ENCODE peak calls at places on chromosomes 11 and 22, in five cellular contexts. X, P, Q, U and D are unnamed samples.

GRCh38 chr11:125925247-125925740 is 20.6 kb upstream of the VSIG10L2 start:
- DNase-seq in X (no peak), P (no peak), Q (no peak), U (no peak), D (no peak)

GRCh38 chr11:77019976-77020591 is 14.1 kb upstream of the B3GNT6 start:
- DNase-seq in X (no peak), P (peak; percentile 71), Q (no peak), U (peak; percentile 37), D (no peak)

GRCh38 chr11:110219011-110219785 is 77.2 kb downstream of the RDX start:
- DNase-seq in X (no peak), P (no peak), Q (no peak), U (peak; percentile 23), D (no peak)

GRCh38 chr22:23180301-23180892 is at the start of gene BCR:
- DNase-seq in X (peak; percentile 76), P (peak; percentile 70), Q (peak; percentile 56), U (peak; percentile 68), D (no peak)

GRCh38 chr11:13949876-13950275 is 12.6 kb upstream of the SPON1 start:
- DNase-seq in X (no peak), P (no peak), Q (no peak), U (no peak), D (no peak)

GRCh38 chr11:43129329-43129728 is 182.5 kb upstream of the API5 start:
- DNase-seq in X (no peak), P (no peak), Q (no peak), U (no peak), D (no peak)

GRCh38 chr11:10505278-10506012 is 35.5 kb downstream of the RNF141 start:
- DNase-seq in X (no peak), P (no peak), Q (no peak), U (no peak), D (no peak)

GRCh38 chr11:116647305-116648080 is 125.3 kb downstream of the BUD13 start:
- DNase-seq in X (no peak), P (no peak), Q (no peak), U (no peak), D (no peak)

GRCh38 chr11:1049431-1049891 is 12.9 kb upstream of the MUC6 start:
- DNase-seq in X (no peak), P (peak; percentile 80), Q (no peak), U (no peak), D (no peak)

GRCh38 chr11:44565008-44565745 is at the start of gene CD82:
- DNase-seq in X (peak; percentile 100), P (peak; percentile 99), Q (peak; percentile 98), U (peak; percentile 99), D (peak; percentile 98)
- TF ChIP-seq CTCF in X (peak; percentile 26), P (peak; percentile 20), Q (no peak), U (peak; percentile 13), D (peak; percentile 63)

GRCh38 chr11:57567512-57568329 is at the start of gene UBE2L6:
- DNase-seq in X (peak; percentile 71), P (peak; percentile 34), Q (peak; percentile 80), U (peak; percentile 39), D (peak; percentile 5)
- TF ChIP-seq CTCF in X (no peak), P (no peak), Q (peak; percentile 41), U (peak; percentile 29), D (no peak)

DNA sequence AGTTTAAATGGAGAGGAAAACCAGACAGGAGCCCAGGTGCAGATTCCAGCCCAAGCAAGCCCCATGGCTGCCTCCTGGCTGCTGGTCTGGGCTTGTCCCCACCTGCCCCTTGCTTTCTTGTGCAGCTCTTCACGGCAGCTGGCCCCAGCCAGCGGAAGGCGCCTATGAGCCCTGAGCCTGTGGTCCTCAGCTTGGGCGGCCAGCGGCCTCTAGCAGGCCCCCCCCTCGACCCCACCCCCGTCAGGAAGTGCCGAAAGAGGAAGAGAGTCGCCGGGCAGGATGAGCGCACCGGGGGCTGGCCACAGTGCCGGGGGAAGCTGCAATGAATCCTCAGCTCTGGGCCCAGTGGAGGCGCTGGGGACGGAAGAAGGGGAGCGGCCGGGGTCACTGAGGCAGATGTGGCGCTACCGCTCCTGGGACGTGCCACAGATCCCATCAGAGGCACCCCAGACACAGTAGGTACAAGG is 2.1 kb upstream of the DGKZ start:
- DNase-seq in X (no peak), P (peak; percentile 49), Q (no peak), U (no peak), D (no peak)
- TF ChIP-seq CTCF in X (no peak), P (no peak), Q (no peak), U (no peak), D (no peak)

DNA sequence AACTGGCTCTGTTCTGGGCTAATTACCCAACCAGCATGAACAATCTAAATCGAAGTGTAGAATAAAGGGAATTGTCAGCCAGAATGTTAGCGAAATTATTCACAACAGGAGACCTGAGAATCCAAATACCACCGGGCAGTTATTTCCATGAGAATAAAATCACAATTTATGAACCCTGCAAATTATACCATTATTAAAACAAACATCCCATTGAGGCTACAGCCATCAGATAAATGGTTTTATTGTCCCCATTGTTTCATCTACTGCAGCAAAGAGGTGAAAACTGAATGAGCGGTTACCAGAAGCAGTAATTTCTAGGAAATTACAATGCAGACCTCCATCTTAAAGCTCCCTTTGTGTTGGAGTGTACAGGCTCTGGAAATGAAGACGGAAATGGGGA is 21.7 kb downstream of the FAM168A start:
- DNase-seq in X (no peak), P (no peak), Q (no peak), U (no peak), D (no peak)
- TF ChIP-seq CTCF in X (no peak), P (no peak), Q (no peak), U (no peak), D (no peak)

DNA sequence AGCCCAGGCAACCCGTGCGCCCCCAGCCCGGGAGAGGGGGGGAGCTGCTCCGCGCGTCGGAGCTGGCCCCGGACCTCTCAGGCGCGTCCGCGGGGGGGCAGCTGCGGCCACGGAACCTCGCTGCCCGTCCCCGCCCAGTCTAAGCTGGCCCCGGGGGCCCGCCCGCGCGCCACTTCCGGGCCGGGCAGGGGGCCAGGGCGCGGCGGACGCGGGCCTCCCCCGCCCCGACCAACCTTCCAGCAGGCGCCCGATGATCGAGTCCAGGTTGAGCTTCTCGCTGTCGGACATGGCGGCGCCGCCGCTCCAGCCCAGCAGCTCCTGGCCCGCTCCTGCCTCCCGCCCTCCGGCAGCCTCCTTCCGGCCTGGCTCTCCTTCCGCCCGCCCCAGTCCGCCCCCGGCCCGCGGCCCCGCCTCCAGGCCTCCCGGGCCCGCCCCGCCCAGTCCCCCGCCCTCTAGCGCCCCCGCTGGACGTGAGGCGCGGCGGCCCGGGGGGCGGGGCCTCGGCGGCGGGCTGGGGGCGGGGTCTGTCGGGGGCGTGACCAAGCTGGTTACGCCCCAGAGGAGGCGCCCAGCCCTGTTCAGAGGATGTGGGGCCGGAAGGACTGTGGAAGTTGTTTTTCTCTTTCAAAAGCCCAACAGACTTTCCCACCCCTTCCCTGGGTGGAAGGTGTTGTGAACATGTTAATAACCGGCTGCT is at the start of gene PPP1CA:
- DNase-seq in X (peak; percentile 94), P (peak; percentile 84), Q (peak; percentile 96), U (peak; percentile 87), D (peak; percentile 79)
- TF ChIP-seq CTCF in X (peak; percentile 23), P (peak; percentile 35), Q (no peak), U (peak; percentile 15), D (peak; percentile 76)

DNA sequence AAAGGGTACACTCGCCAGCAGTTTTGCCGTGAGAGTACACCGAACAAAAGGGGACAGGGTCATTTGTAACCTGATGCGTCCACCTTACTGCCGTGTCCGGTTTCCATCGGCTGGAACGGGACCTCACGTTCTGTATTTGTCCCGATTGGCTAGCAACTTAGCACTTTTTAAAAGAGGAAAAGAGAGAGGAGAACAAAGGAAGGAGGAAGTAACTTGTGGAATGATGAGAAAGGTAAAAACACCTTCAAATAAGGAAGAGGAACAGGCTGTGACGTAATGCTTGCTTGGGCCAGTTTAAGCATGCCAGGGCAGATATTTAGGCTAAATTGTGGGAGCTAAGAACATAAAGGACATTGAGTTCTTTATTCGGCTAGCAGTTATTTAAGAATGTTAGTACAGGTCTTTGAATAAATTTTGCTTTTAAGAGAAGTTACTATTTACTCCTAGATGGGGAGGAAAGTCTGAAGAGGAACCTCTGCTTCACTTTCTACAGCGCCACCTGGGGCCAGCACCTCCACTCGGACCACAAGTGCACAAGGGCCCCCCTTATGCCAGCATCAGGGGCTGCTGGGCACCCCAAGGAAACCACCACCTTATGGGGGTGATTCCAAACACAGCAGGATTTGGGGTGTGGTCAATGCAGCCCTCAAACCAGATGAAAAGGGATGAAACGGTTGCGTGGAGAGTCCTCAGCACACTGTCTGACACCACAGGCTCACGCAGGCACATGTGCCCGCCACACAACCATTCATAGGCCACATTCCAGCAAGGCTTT is 5.8 kb downstream of the ARSA start:
- DNase-seq in X (no peak), P (peak; percentile 41), Q (no peak), U (no peak), D (no peak)
- TF ChIP-seq CTCF in X (no peak), P (no peak), Q (no peak), U (peak; percentile 29), D (peak; percentile 61)

GRCh38 chr22:37014835-37015586 is 4.2 kb downstream of the TST start:
- DNase-seq in X (no peak), P (no peak), Q (no peak), U (no peak), D (no peak)

GRCh38 chr22:37014415-37014806 is 4.8 kb downstream of the TST start:
- DNase-seq in X (no peak), P (no peak), Q (no peak), U (no peak), D (no peak)

GRCh38 chr22:37017356-37017755 is 1.9 kb downstream of the TST start:
- DNase-seq in X (no peak), P (no peak), Q (no peak), U (no peak), D (no peak)

GRCh38 chr22:37016134-37016910 is 2.9 kb downstream of the TST start:
- DNase-seq in X (no peak), P (no peak), Q (no peak), U (no peak), D (no peak)

GRCh38 chr22:37015587-37015878 is 3.7 kb downstream of the TST start:
- DNase-seq in X (no peak), P (no peak), Q (no peak), U (no peak), D (no peak)
- TF ChIP-seq CTCF in X (no peak), P (no peak), Q (no peak), U (no peak), D (no peak)

DNA sequence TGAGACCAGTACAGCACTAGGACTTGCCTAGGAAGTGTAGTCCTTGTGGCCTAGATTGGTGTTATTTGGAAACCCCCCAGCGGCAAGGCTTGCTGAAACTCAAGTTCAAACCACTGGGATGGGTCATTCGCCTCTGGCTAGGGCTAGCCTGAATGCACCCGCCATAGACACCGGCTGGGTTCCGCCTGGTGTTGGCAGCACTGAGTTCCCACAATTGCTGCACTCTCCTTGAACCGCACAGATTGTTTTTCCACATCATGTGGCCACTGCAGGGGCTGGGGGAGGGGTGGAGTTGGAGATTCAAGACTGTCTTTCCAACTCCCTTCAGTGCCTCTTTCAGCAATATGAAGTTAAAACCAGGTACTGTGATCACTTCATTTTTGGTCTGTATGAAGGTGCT is 43.1 kb downstream of the CCDC73 start:
- DNase-seq in X (no peak), P (no peak), Q (no peak), U (no peak), D (no peak)
- TF ChIP-seq CTCF in X (no peak), P (no peak), Q (no peak), U (no peak), D (no peak)